ENCODE peak calls at places on chromosome 11, in eight cellular contexts. G is spleen, A is stomach, Y is HCT116, C is sigmoid colon, Z is H1, U is esophagus muscularis mucosa, S is HepG2. R is an unnamed sample.

GRCh38 chr11:8059571-8060011 is 21.4 kb upstream of the TUB start:
- DNase-seq in Z (no peak), S (no peak), G (peak; percentile 64), Y (no peak), A (peak; percentile 16), U (no peak), C (peak; percentile 67), R (no peak)

GRCh38 chr11:60987577-60988277 is 16.2 kb downstream of the CD6 start:
- DNase-seq in U (no peak), G (no peak), C (no peak), A (no peak), S (no peak), Y (no peak), Z (no peak), R (no peak)

GRCh38 chr11:62148271-62148980 is 24.6 kb downstream of the INCENP start:
- DNase-seq in U (no peak), G (peak; percentile 51), Z (no peak), C (no peak), S (no peak), Y (no peak), A (peak; percentile 9), R (no peak)

GRCh38 chr11:87466228-87466627 is 428.5 kb downstream of the TMEM135 start:
- DNase-seq in Y (no peak), U (peak; percentile 91), S (no peak), A (no peak), Z (no peak), G (no peak), C (peak; percentile 86), R (peak; percentile 21)

GRCh38 chr11:62602141-62603071 is 741 bp upstream of the MTA2 start:
- DNase-seq in C (peak; percentile 89), S (no peak), Y (no peak), U (no peak), G (peak; percentile 91), A (peak; percentile 65), Z (peak; percentile 77), R (peak; percentile 72)

GRCh38 chr11:36411202-36411640 is 98.9 kb downstream of the TRAF6 start:
- DNase-seq in C (no peak), Z (no peak), G (peak; percentile 85), S (no peak), A (peak; percentile 28), Y (no peak), U (no peak), R (no peak)

GRCh38 chr11:20601221-20601914 is 2.0 kb downstream of the SLC6A5 start:
- DNase-seq in A (no peak), C (no peak), Z (peak; percentile 75), S (no peak), Y (no peak), U (no peak), G (no peak), R (no peak)

GRCh38 chr11:12242071-12242672 is 131.8 kb downstream of the MICAL2 start:
- DNase-seq in S (no peak), A (no peak), G (no peak), Z (no peak), U (no peak), Y (no peak), C (no peak), R (no peak)

GRCh38 chr11:94776351-94777321 is 8.5 kb downstream of the AMOTL1 start:
- DNase-seq in A (peak; percentile 29), U (no peak), G (no peak), C (peak; percentile 71), Z (no peak), Y (no peak), S (no peak), R (no peak)

GRCh38 chr11:9267680-9268079 is 2.5 kb upstream of the DENND5A start:
- DNase-seq in Y (no peak), Z (no peak), U (no peak), S (no peak), G (no peak), C (no peak), A (no peak), R (no peak)

GRCh38 chr11:126061707-126062678 is 673 bp downstream of the CDON start:
- DNase-seq in S (peak; percentile 66), A (no peak), G (peak; percentile 86), U (no peak), C (peak; percentile 78), Y (peak; percentile 23), Z (peak; percentile 74), R (no peak)

GRCh38 chr11:123428221-123428631 is 1.8 kb upstream of the GRAMD1B start:
- DNase-seq in U (no peak), G (no peak), A (no peak), Y (no peak), Z (no peak), C (no peak), S (no peak), R (no peak)

GRCh38 chr11:76596652-76597051 is 73.9 kb downstream of the LRRC32 start:
- DNase-seq in G (peak; percentile 87), U (peak; percentile 66), Y (no peak), C (no peak), Z (no peak), A (no peak), S (no peak), R (no peak)

GRCh38 chr11:31366795-31367194 is 2.7 kb downstream of the DCDC1 start:
- DNase-seq in A (no peak), Z (no peak), C (no peak), S (no peak), U (no peak), Y (no peak), G (no peak), R (no peak)

GRCh38 chr11:95919514-95919913 is 4.4 kb downstream of the MTMR2 start:
- DNase-seq in U (no peak), G (no peak), S (no peak), A (no peak), Z (no peak), Y (no peak), C (no peak), R (no peak)

GRCh38 chr11:33449798-33450197 is 192.6 kb downstream of the HIPK3 start:
- DNase-seq in G (no peak), S (no peak), U (peak; percentile 50), C (no peak), A (no peak), Y (no peak), Z (no peak), R (no peak)

GRCh38 chr11:33451364-33451763 is 194.2 kb downstream of the HIPK3 start:
- DNase-seq in Z (no peak), G (no peak), U (no peak), Y (no peak), A (no peak), C (no peak), S (no peak), R (no peak)

GRCh38 chr11:33454264-33454663 is 197.1 kb downstream of the HIPK3 start:
- DNase-seq in S (no peak), G (no peak), A (no peak), Z (no peak), C (no peak), U (no peak), Y (no peak), R (no peak)

GRCh38 chr11:33453225-33453624 is 196.0 kb downstream of the HIPK3 start:
- DNase-seq in S (no peak), A (no peak), G (no peak), U (no peak), Y (no peak), Z (no peak), C (no peak), R (no peak)

GRCh38 chr11:33452806-33453205 is 195.6 kb downstream of the HIPK3 start:
- DNase-seq in Z (no peak), C (no peak), Y (no peak), A (no peak), U (peak; percentile 60), S (no peak), G (no peak), R (no peak)
- TF ChIP-seq POLR2AphosphoS5 in Z (no peak), C (no peak), Y (no peak), A (no peak), U (no peak), S (no peak), G (no peak), R (no peak)

GRCh38 chr11:32430586-32431357 is 4.6 kb downstream of the WT1 start:
- DNase-seq in U (no peak), S (no peak), C (no peak), Z (peak; percentile 70), Y (no peak), G (peak; percentile 72), A (no peak), R (no peak)
- H3K4me3 ChIP-seq in U (no peak overlapping the region), S (no peak overlapping the region), C (no peak overlapping the region), Z (peak overlapping the region; percentile 58), Y (no peak overlapping the region), G (no peak overlapping the region), A (no peak overlapping the region), R (no peak overlapping the region)

DNA sequence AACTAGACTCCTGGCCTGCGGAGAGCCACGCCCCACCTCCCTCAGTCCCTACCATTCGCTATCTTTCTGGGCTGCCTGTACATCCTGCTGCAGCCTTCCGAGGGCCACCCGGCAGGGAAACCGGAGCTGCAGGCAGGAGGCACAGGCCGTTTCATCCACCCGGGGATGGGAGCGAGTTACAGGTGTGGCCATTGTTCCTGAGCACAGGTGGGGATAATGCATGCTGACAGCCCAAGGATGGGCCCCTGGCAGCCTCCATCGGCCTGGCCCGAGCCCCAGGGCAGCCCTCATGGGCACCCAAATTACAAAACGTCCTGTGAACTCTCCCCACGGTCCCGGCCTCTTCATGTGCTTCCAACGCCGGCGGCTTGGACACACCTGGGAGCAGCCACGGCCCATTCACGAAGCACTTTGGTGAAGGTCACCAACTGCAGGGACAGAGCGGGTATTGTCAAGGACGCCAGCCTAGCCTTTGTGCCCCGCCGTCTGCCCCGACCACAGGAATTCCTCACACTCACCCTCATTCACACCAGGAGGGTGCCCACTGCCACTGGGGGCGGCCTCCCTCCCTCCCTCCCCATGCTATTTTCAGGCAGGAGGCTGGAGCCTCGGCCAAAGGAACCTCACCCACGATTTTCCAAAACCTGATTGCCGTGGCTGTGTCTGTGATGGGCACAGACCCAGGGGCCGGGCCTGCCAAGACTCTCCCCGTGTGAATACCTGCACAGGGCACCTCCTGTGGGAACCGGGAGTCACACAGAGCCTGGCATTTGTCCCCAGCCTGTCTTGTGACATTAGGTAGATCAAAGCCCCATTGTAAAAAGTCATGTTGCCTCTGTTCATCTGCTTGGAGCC is 42.1 kb upstream of the MYEOV start:
- DNase-seq in G (peak; percentile 36), A (peak; percentile 53), Z (no peak), S (peak; percentile 52), U (no peak), Y (no peak), C (peak; percentile 43), R (peak; percentile 64)
- TF ChIP-seq POLR2A in G (no peak), A (no peak), Z (no peak), S (no peak), U (no peak), Y (no peak), C (no peak), R (no peak)

DNA sequence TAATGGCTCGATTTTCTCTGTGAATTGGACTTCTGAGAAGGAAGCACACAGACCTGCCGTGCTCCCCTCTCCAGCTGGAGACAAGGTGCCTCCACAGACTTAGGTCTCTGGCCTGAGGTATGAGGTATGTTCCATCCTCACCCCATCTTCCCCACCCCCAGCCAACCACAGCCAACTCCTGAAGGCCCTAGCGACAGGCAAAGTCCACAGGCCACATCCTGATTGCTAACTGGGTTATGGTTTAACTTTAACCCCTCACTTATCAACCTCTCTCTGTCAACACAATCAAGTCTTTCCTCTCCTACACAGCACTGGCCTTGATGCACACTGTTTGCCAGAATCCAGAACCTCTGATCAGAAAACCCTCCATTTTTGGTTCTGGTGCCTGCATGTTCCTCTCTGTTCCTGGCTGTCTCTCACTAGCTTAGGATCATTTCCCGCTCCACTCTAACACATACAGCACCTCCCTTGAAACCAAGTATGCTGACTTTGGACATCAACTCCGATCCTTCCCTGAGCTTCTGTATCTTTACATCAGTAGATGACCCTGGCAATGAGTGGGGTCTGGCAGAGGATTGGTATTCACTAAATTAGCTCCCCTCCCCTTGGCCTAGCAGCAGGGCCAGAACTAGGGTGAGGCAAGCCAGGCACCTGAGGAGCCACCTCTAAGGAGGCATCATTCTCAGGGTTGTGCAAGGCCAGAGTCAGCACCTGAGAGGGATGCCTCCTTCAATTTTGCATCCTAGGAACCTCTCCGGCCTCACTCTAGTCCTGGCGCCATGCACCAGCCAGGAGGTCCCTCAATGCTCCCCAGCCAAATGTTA is 22.0 kb downstream of the JAML start:
- DNase-seq in U (no peak), C (no peak), Z (no peak), A (peak; percentile 46), Y (no peak), G (no peak), S (peak; percentile 94), R (no peak)
- TF ChIP-seq POLR2AphosphoS5 in U (no peak), C (no peak), Z (no peak), A (peak; percentile 45), Y (no peak), G (no peak), S (peak; percentile 60), R (no peak)

R was measured in breast epithelium.